ENCODE peak calls at places on chromosome 15, in five cellular contexts. H, C, P, X and Z are unnamed samples.

GRCh38 chr15:101372149-101372577 is 77.1 kb upstream of the SNRPA1 start:
- DNase-seq in H (no peak), C (no peak), P (no peak), X (no peak), Z (no peak)

GRCh38 chr15:80203361-80203885 is 48.6 kb downstream of the CTXND1 start:
- DNase-seq in H (no peak), C (no peak), P (no peak), X (no peak), Z (no peak)

GRCh38 chr15:48832648-48833047 is 21.8 kb upstream of the CEP152 start:
- DNase-seq in H (no peak), C (no peak), P (no peak), X (no peak), Z (no peak)

GRCh38 chr15:41150279-41150678 is 34.2 kb upstream of the INO80 start:
- DNase-seq in H (no peak), C (no peak), P (no peak), X (no peak), Z (no peak)

GRCh38 chr15:88028024-88028423 is 228.5 kb downstream of the NTRK3 start:
- DNase-seq in H (no peak), C (no peak), P (no peak), X (peak), Z (no peak)

GRCh38 chr15:64521726-64522164 is 61.4 kb downstream of the ZNF609 start:
- DNase-seq in H (peak), C (peak), P (peak), X (no peak), Z (no peak)

GRCh38 chr15:80957976-80958375 is 31.6 kb downstream of the MESD start:
- DNase-seq in H (no peak), C (no peak), P (no peak), X (no peak), Z (no peak)

GRCh38 chr15:89645680-89646079 is 9.6 kb downstream of the KIF7 start:
- DNase-seq in H (no peak), C (no peak), P (no peak), X (no peak), Z (no peak)

GRCh38 chr15:88653200-88654064 is 14.6 kb downstream of the ISG20 start:
- DNase-seq in H (peak), C (no peak), P (no peak), X (no peak), Z (no peak)

GRCh38 chr15:40248006-40248783 is 9.3 kb downstream of the PAK6 start:
- DNase-seq in H (peak), C (no peak), P (no peak), X (no peak), Z (no peak)

GRCh38 chr15:97071658-97072057 is 741.2 kb downstream of the NR2F2 start:
- DNase-seq in H (no peak), C (no peak), P (no peak), X (no peak), Z (no peak)

GRCh38 chr15:60297047-60297446 is 100.7 kb downstream of the ANXA2 start:
- DNase-seq in H (no peak), C (no peak), P (no peak), X (no peak), Z (no peak)

GRCh38 chr15:31306036-31306425 is 20.6 kb upstream of the KLF13 start:
- DNase-seq in H (peak), C (no peak), P (no peak), X (no peak), Z (no peak)
- TF ChIP-seq GABPA in H (no peak), C (no peak), P (no peak), X (no peak), Z (no peak)

GRCh38 chr15:53791616-53792015 is 32.2 kb upstream of the WDR72 start:
- DNase-seq in H (no peak), C (no peak), P (no peak), X (no peak), Z (no peak)

GRCh38 chr15:53789654-53790053 is 30.2 kb upstream of the WDR72 start:
- DNase-seq in H (no peak), C (no peak), P (no peak), X (no peak), Z (no peak)

GRCh38 chr15:53787349-53787748 is 27.9 kb upstream of the WDR72 start:
- DNase-seq in H (no peak), C (no peak), P (no peak), X (no peak), Z (no peak)

DNA sequence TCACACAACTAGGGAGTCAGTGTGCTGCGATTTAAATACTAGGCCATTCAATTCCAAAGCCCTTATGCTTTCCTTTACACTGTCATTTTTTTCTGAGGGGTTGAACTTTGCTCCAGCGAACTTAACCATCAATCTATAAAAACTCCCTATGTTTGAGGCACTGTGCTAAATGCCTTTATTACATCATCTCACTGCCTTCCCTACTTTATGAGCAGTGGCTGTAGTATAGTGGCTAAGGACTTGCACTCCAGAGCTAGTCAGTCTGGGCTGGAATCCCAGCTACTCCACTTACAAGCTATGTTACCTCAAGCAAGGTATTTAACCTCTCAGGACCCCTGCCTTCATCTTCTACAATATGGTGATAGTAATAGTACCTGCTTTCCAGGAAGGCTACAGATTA is 27.0 kb upstream of the WDR72 start:
- DNase-seq in H (no peak), C (no peak), P (no peak), X (no peak), Z (no peak)
- TF ChIP-seq GABPA in H (no peak), C (no peak), P (no peak), X (no peak), Z (no peak)

GRCh38 chr15:65612616-65612946 is 1.6 kb upstream of the INTS14 start:
- DNase-seq in H (no peak), C (no peak), P (no peak), X (no peak), Z (no peak)

GRCh38 chr15:65613365-65613764 is 2.4 kb upstream of the INTS14 start:
- DNase-seq in H (no peak), C (no peak), P (peak), X (no peak), Z (no peak)

GRCh38 chr15:65612949-65613348 is 2.0 kb upstream of the INTS14 start:
- DNase-seq in H (no peak), C (peak), P (no peak), X (no peak), Z (no peak)

GRCh38 chr15:65611888-65612615 is 1.1 kb upstream of the INTS14 start:
- DNase-seq in H (no peak), C (peak), P (peak), X (peak), Z (no peak)

GRCh38 chr15:65610871-65611718 is at the start of gene INTS14:
- DNase-seq in H (peak), C (peak), P (peak), X (peak), Z (peak)
- TF ChIP-seq GABPA in H (peak), C (peak), P (peak), X (peak), Z (peak)

GRCh38 chr15:68196445-68197169 is 8.5 kb downstream of the CALML4 start:
- DNase-seq in H (peak), C (no peak), P (no peak), X (no peak), Z (no peak)
- TF ChIP-seq GABPA in H (no peak), C (no peak), P (no peak), X (no peak), Z (no peak)

GRCh38 chr15:71588746-71589145 is 221.6 kb upstream of the NR2E3 start:
- DNase-seq in H (no peak), C (peak), P (no peak), X (no peak), Z (no peak)
- TF ChIP-seq GABPA in H (no peak), C (no peak), P (no peak), X (no peak), Z (no peak)

DNA sequence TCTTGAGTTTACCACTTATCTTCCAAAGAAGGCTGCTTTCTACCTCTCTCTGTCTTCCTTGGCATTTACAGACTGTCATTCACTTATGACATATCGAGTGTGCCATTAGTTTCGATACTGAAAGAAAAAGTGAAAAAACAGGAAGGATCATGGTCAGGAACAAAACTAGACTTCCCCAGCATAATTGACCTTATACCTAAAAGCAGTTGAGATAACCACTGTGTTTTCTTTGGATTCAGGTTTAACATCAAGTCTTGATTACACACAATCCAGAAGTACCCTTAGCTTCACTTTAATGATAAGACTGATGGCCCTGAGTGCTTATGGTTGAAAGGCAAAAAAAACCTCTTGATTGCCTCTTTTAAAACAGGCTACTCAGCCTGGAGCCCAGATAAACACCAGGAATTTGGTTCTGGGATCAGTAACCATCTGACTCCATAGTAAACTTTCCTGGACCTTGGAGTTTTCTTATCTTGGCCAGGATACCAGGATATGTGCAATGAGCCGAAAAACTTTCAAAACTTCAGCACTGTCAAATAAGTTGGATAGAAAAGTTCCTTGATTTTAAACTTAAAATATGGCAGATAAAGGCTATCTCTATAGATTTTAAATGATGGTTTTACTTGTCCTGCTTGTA is 5.0 kb upstream of the UACA start:
- DNase-seq in H (no peak), C (no peak), P (no peak), X (no peak), Z (peak)
- TF ChIP-seq GABPA in H (no peak), C (no peak), P (no peak), X (no peak), Z (no peak)

DNA sequence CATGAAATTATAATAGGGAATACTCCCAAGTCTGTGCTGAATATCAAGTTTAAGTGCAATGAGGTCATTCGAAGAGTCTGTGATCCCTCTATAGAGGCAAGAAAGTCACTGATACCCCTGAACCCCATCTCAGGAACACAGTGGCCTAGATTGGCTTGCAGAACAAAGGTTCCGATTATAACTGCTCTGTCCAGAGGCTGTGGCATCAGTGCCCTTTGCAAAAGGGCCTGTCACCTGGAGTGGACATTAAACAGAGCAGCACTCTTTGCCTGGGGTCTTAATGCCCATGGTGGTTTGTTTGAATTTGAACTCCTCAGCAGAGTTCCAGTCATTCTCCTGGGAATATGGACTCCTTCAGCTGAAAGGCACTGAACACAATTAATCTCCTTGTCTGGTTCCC is 93.9 kb upstream of the SLCO3A1 start:
- DNase-seq in H (no peak), C (no peak), P (no peak), X (no peak), Z (no peak)
- TF ChIP-seq GABPA in H (no peak), C (no peak), P (no peak), X (no peak), Z (no peak)